ENCODE peak calls at places on chromosome 6, in seven cellular contexts. One of them, this sample, is unnamed.
A peak's percentile ranks its signal among the peaks of the same experiment; 100 is the strongest.

GRCh38 chr6:170226647-170227046 is 64.2 kb downstream of the DLL1 start:
- DNase-seq in WTC11: no peak
- DNase-seq in caudate nucleus: no peak
- DNase-seq in GM03348: no peak
- DNase-seq in HEK293T: no peak
- DNase-seq in stimulated activated CD4-positive, alpha-beta T cell treated with anti-CD3 and anti-CD28 coated beads, Interleukin-4, amount 100 ng/mL, for 24 hours: no peak
- DNase-seq in astrocyte of the spinal cord: no peak
- DNase-seq in this sample: no peak

GRCh38 chr6:106787327-106788196 is 158.2 kb downstream of the QRSL1 start:
- DNase-seq in WTC11: no peak
- DNase-seq in caudate nucleus: no peak
- DNase-seq in GM03348: no peak
- DNase-seq in HEK293T: no peak
- DNase-seq in stimulated activated CD4-positive, alpha-beta T cell treated with anti-CD3 and anti-CD28 coated beads, Interleukin-4, amount 100 ng/mL, for 24 hours: no peak
- DNase-seq in astrocyte of the spinal cord: no peak
- DNase-seq in this sample: no peak

GRCh38 chr6:73566954-73567591 is 46.2 kb upstream of the EEF1A1 start:
- DNase-seq in WTC11: no peak
- DNase-seq in caudate nucleus: no peak
- DNase-seq in GM03348: peak; percentile 79
- DNase-seq in HEK293T: no peak
- DNase-seq in stimulated activated CD4-positive, alpha-beta T cell treated with anti-CD3 and anti-CD28 coated beads, Interleukin-4, amount 100 ng/mL, for 24 hours: no peak
- DNase-seq in astrocyte of the spinal cord: no peak
- DNase-seq in this sample: no peak

GRCh38 chr6:129006685-129007514 is 124.0 kb downstream of the LAMA2 start:
- DNase-seq in WTC11: no peak
- DNase-seq in caudate nucleus: no peak
- DNase-seq in GM03348: no peak
- DNase-seq in HEK293T: no peak
- DNase-seq in stimulated activated CD4-positive, alpha-beta T cell treated with anti-CD3 and anti-CD28 coated beads, Interleukin-4, amount 100 ng/mL, for 24 hours: no peak
- DNase-seq in astrocyte of the spinal cord: no peak
- DNase-seq in this sample: no peak

GRCh38 chr6:71028877-71029252 is 72.0 kb upstream of the B3GAT2 start:
- DNase-seq in WTC11: no peak
- DNase-seq in caudate nucleus: no peak
- DNase-seq in GM03348: no peak
- DNase-seq in HEK293T: no peak
- DNase-seq in stimulated activated CD4-positive, alpha-beta T cell treated with anti-CD3 and anti-CD28 coated beads, Interleukin-4, amount 100 ng/mL, for 24 hours: no peak
- DNase-seq in astrocyte of the spinal cord: no peak
- DNase-seq in this sample: no peak

GRCh38 chr6:35089935-35090505 is 51.1 kb downstream of the TCP11 start:
- DNase-seq in WTC11: no peak
- DNase-seq in caudate nucleus: no peak
- DNase-seq in GM03348: peak; percentile 78
- DNase-seq in HEK293T: no peak
- DNase-seq in stimulated activated CD4-positive, alpha-beta T cell treated with anti-CD3 and anti-CD28 coated beads, Interleukin-4, amount 100 ng/mL, for 24 hours: no peak
- DNase-seq in astrocyte of the spinal cord: peak; percentile 91
- DNase-seq in this sample: no peak

GRCh38 chr6:116511424-116512131 is at the start of gene CALHM5:
- DNase-seq in WTC11: no peak
- DNase-seq in caudate nucleus: no peak
- DNase-seq in GM03348: peak; percentile 85
- DNase-seq in HEK293T: peak; percentile 65
- DNase-seq in stimulated activated CD4-positive, alpha-beta T cell treated with anti-CD3 and anti-CD28 coated beads, Interleukin-4, amount 100 ng/mL, for 24 hours: no peak
- DNase-seq in astrocyte of the spinal cord: peak; percentile 88
- DNase-seq in this sample: no peak

GRCh38 chr6:144896876-144897275 is 611.7 kb downstream of the UTRN start:
- DNase-seq in WTC11: no peak
- DNase-seq in caudate nucleus: no peak
- DNase-seq in GM03348: no peak
- DNase-seq in HEK293T: no peak
- DNase-seq in stimulated activated CD4-positive, alpha-beta T cell treated with anti-CD3 and anti-CD28 coated beads, Interleukin-4, amount 100 ng/mL, for 24 hours: no peak
- DNase-seq in astrocyte of the spinal cord: no peak
- DNase-seq in this sample: no peak

GRCh38 chr6:28353981-28354676 is 4.4 kb downstream of the ZKSCAN3 start:
- DNase-seq in WTC11: no peak
- DNase-seq in caudate nucleus: peak; percentile 32
- DNase-seq in GM03348: no peak
- DNase-seq in HEK293T: no peak
- DNase-seq in stimulated activated CD4-positive, alpha-beta T cell treated with anti-CD3 and anti-CD28 coated beads, Interleukin-4, amount 100 ng/mL, for 24 hours: no peak
- DNase-seq in astrocyte of the spinal cord: peak; percentile 24
- DNase-seq in this sample: no peak

GRCh38 chr6:168121308-168121665 is 42.3 kb upstream of the FRMD1 start:
- DNase-seq in WTC11: no peak
- DNase-seq in caudate nucleus: no peak
- DNase-seq in GM03348: no peak
- DNase-seq in HEK293T: no peak
- DNase-seq in stimulated activated CD4-positive, alpha-beta T cell treated with anti-CD3 and anti-CD28 coated beads, Interleukin-4, amount 100 ng/mL, for 24 hours: peak; percentile 3
- DNase-seq in astrocyte of the spinal cord: no peak
- DNase-seq in this sample: no peak

This sample was measured in CD8-positive, alpha-beta T cell.